ENCODE peak calls at places on chromosomes 16 and 17, in seven cellular contexts. R is esophagus muscularis mucosa, M is H1, Z is upper lobe of left lung, H is sigmoid colon, N is stomach, Y is prostate gland. K is an unnamed sample.

GRCh38 chr16:29988346-29989075 is 6.9 kb downstream of the HIRIP3 start:
- DNase-seq in Z (peak), M (no peak), R (no peak), Y (no peak), H (peak), N (no peak), K (no peak)

GRCh38 chr16:15548482-15548891 is 94.5 kb downstream of the MARF1 start:
- DNase-seq in H (no peak), R (no peak), Z (no peak), N (no peak), M (no peak), Y (no peak), K (no peak)

GRCh38 chr17:31525801-31526549 is 134.5 kb downstream of the RAB11FIP4 start:
- DNase-seq in R (no peak), N (no peak), M (no peak), Z (peak), H (no peak), Y (no peak), K (no peak)

GRCh38 chr16:70430667-70431536 is 8.0 kb downstream of the ST3GAL2 start:
- DNase-seq in R (no peak), N (no peak), M (no peak), Z (no peak), Y (no peak), H (no peak), K (no peak)

GRCh38 chr16:84919267-84919666 is 92.1 kb downstream of the ZDHHC7 start:
- DNase-seq in Y (no peak), Z (no peak), H (no peak), M (no peak), N (no peak), R (no peak), K (no peak)

GRCh38 chr16:11796227-11797165 is 562 bp downstream of the ZC3H7A start:
- DNase-seq in Z (peak), H (peak), R (peak), M (peak), N (peak), Y (peak), K (peak)

GRCh38 chr16:78249056-78249455 is 149.6 kb downstream of the WWOX start:
- DNase-seq in Z (no peak), H (no peak), N (peak), Y (no peak), R (no peak), M (peak), K (no peak)

GRCh38 chr16:89334050-89334449 is 116.5 kb downstream of the ZNF778 start:
- DNase-seq in N (no peak), H (no peak), Y (no peak), M (no peak), Z (no peak), R (no peak), K (no peak)

GRCh38 chr17:63274156-63274555 is 171.9 kb downstream of the CYB561 start:
- DNase-seq in Y (no peak), Z (no peak), H (no peak), R (no peak), M (no peak), N (no peak), K (no peak)

GRCh38 chr17:3512512-3513171 is 36.8 kb downstream of the ASPA start:
- DNase-seq in M (no peak), R (no peak), N (peak), H (peak), Y (no peak), Z (peak), K (peak)

GRCh38 chr16:71479420-71479819 is 9.7 kb downstream of the ZNF19 start:
- DNase-seq in Y (no peak), N (no peak), Z (no peak), R (no peak), M (no peak), H (no peak), K (no peak)

GRCh38 chr17:55588858-55589257 is 77.6 kb upstream of the SMIM36 start:
- DNase-seq in R (no peak), Y (no peak), H (no peak), M (no peak), N (no peak), Z (no peak), K (no peak)

GRCh38 chr16:88482630-88483391 is 29.7 kb downstream of the ZFPM1 start:
- DNase-seq in H (no peak), R (no peak), M (no peak), Y (no peak), Z (peak), N (peak), K (no peak)

GRCh38 chr17:14616508-14616907 is 315.6 kb downstream of the HS3ST3B1 start:
- DNase-seq in R (no peak), N (no peak), Z (no peak), H (no peak), M (no peak), Y (no peak), K (no peak)

GRCh38 chr16:4123617-4124300 is 7.5 kb upstream of the ADCY9 start:
- DNase-seq in Y (no peak), Z (no peak), R (no peak), M (no peak), H (no peak), N (no peak), K (no peak)

GRCh38 chr17:49972486-49973270 is 3.7 kb downstream of the DLX4 start:
- DNase-seq in H (no peak), Y (no peak), Z (peak), M (peak), N (no peak), R (no peak), K (no peak)

GRCh38 chr16:78307824-78308528 is 208.5 kb downstream of the WWOX start:
- DNase-seq in N (no peak), M (no peak), Z (no peak), R (no peak), Y (no peak), H (no peak), K (no peak)

GRCh38 chr17:57086069-57086930 is 1.3 kb downstream of the AKAP1 start:
- DNase-seq in Z (peak), N (peak), Y (no peak), R (no peak), M (peak), H (peak), K (peak)

GRCh38 chr16:11071829-11072228 is 127.5 kb downstream of the CLEC16A start:
- DNase-seq in R (no peak), H (no peak), Z (no peak), Y (no peak), N (no peak), M (no peak), K (no peak)

GRCh38 chr17:55238931-55239297 is 25.8 kb upstream of the HLF start:
- DNase-seq in Z (no peak), M (no peak), Y (no peak), H (no peak), N (no peak), R (no peak), K (no peak)

GRCh38 chr17:79855331-79856124 is 16.3 kb upstream of the CBX4 start:
- DNase-seq in H (no peak), N (no peak), Y (no peak), R (no peak), M (no peak), Z (no peak), K (no peak)

GRCh38 chr17:52147872-52148271 is 10.6 kb downstream of the CA10 start:
- DNase-seq in Y (no peak), Z (no peak), M (no peak), R (no peak), N (no peak), H (no peak), K (no peak)

GRCh38 chr17:37190493-37190892 is 185.3 kb upstream of the C17orf78 start:
- DNase-seq in N (no peak), M (no peak), H (no peak), Z (no peak), Y (no peak), R (no peak), K (no peak)
- TF ChIP-seq CTCF in N (no peak), M (no peak), H (no peak), Z (no peak), Y (no peak), R (no peak), K (no peak)

DNA sequence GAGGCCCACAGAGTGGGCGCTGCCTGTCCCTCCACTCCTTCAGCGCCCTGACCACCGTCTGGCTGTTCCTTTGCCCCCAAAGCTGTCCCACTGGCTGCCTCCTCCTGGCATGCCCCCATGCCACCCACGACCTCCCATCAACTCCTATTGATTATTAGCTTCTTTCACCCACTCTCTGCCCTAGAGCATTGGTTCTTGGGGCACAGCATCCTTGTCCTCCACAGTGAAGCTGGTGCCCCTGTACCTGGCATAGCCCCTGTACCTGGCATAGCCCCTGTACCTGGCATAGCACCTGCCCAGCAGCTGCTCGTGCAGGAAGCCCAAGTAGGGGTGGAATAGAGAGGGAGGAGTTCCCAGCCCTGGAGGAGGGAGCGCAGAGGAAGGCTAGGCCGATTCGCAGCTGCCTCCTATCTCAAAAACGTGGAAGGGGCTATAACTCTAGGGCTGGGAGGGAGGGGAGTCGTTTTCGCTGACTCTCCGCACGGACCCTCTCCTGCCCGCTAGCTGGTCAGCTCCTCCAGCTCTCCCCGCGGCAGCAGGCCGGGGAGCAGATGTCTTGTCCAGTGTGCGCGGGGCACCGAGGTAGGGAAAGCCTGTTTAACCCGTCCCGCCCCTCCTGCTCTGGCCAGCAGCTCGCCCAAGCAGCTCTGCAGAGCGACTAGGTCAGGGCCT is 5.7 kb upstream of the ACTG1 start:
- DNase-seq in Y (no peak), H (no peak), N (no peak), R (no peak), Z (no peak), M (peak), K (no peak)
- TF ChIP-seq POLR2AphosphoS5 in Y (no peak), H (no peak), N (no peak), R (no peak), Z (no peak), M (no peak), K (no peak)

DNA sequence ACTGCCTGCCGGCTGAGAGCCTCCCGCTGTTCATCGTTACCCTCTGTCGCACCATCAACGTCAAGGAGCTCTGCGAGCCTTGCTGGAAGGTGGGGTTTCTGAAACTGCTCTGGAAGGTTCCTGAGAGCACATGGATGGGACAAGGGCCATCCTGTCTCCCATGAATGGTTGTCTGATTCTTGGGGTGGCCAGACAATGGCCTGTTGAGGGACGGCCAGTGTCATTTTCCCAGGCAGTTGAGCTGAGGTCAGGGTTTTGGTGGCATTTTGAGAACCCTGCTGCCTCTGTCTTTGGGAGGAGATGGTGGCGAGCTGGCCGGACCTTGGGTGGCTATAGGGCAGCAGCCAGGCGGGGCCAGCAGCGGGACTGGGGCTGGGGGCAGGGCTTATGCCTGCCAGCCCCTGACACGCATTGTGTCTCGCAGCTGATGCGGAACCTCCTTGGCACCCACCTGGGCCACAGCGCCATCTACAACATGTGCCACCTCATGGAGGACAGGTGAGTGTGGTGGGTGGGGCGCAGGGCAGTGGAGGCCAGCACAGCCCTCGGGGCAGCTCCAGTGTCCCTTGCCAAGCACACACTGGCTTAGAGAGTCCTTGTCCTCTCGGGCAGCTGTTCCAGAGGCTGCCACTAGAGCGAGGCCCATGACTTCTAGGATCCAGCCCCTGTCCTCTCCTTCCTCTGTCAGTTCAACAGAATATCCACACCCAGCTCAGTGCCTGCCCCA is 9.1 kb downstream of the TSC2 start:
- DNase-seq in N (no peak), M (no peak), H (no peak), Z (peak), Y (no peak), R (no peak), K (no peak)
- TF ChIP-seq CTCF in N (no peak), M (peak), H (no peak), Z (peak), Y (no peak), R (no peak), K (no peak)

DNA sequence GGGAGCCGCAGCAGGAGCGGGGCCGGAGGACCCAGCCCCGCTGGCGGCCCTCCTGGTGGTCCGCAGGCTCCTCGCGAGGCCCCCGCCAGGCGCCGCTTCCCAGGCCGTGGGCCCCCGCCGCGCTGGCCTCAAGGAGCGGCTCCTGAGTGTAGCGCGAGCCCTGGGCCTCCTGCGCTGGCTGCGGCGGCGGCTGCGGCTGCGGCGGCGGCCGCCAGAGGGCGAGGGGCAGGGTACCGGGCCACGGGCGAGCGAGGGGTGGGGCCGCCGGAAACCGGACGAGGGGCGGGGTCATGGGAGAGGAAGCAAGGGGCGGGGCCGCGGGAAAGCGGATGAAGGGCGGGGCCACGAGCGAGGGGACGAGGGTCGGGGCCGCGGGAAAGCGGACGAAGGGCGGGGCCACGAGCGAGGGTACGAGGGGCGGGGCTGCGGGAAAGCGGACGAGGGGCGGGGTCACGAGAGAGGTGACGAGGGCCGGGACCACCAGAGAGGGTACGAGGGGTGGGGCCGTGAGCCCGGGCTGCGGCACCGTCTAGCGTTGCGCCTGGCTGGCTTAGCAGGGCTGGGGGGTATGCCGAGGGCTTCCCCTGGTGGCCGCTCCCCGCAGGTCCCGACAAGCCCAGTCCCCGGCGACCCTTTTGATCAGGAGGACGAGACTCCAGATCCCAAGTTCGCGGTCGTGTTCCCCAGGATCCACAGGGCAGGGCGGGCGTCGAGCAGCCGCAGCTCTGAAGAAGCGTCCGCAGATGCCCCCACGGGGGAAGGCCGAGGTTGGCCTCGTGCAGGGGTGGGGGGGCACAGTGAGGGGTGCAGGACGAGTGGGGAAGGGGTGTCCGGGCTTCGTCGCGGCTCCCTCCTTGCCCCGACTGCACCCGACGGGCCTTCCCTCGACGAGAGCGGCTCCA is 1.7 kb downstream of the MYO15B start:
- DNase-seq in Z (peak), N (peak), R (peak), M (peak), Y (peak), H (peak), K (peak)
- TF ChIP-seq POLR2AphosphoS5 in Z (peak), N (peak), R (peak), M (peak), Y (no peak), H (peak), K (no peak)

GRCh38 chr17:32608267-32608666 is 121.5 kb downstream of the CDK5R1 start:
- DNase-seq in Z (no peak), N (no peak), H (no peak), R (no peak), Y (no peak), M (no peak), K (no peak)

GRCh38 chr17:32610027-32610650 is 123.3 kb downstream of the CDK5R1 start:
- DNase-seq in R (no peak), N (no peak), Y (no peak), H (no peak), M (no peak), Z (no peak), K (no peak)

GRCh38 chr17:32610943-32611342 is 124.2 kb downstream of the CDK5R1 start:
- DNase-seq in N (no peak), M (no peak), Y (no peak), Z (no peak), R (no peak), H (no peak), K (no peak)

GRCh38 chr17:32604966-32605365 is 118.2 kb downstream of the CDK5R1 start:
- DNase-seq in H (no peak), M (no peak), Y (no peak), N (no peak), R (no peak), Z (no peak), K (no peak)

GRCh38 chr17:32609085-32609484 is 122.3 kb downstream of the CDK5R1 start:
- DNase-seq in H (no peak), N (peak), R (no peak), M (no peak), Z (peak), Y (peak), K (no peak)
- TF ChIP-seq CTCF in H (no peak), N (no peak), R (no peak), M (peak), Z (no peak), Y (peak), K (no peak)

DNA sequence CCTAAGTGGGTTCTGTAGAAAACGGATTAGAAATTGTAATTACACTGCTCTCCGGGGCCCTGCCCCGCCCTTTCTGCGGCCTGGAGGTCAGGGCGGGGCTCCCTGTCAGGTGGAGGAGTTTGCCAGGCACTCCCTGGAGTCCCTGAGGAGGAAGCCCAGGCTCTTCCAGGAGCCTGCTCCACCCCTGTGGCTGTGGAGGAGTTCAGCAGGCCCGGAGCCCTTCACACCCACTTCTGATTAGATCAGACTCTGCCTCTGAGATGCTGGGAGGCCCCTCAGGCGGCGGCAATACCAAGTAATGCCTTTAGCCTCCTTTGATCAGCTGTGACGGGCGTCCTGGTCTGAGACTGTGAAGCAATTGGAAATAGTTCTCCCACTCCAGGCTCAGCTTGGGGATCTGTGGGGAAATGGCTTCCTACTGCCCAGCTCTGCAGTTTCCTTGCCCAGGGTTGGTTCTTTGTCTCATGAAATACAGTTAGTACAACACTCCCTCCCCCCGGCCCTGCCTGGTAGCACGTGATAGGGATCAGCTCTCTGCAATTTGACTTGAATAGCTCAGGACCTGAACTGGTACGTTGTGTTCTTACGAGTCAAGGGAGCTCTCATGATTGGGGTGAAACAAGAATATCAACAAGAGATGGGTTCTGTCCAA is 22.3 kb downstream of the BAIAP2 start:
- DNase-seq in Y (peak), Z (no peak), R (peak), H (peak), M (no peak), N (peak), K (no peak)
- TF ChIP-seq POLR2AphosphoS5 in Y (peak), Z (peak), R (peak), H (peak), M (no peak), N (peak), K (peak)

GRCh38 chr17:82915010-82915696 is 75.3 kb upstream of the ZNF750 start:
- DNase-seq in N (no peak), M (peak), Z (peak), Y (no peak), R (no peak), H (no peak), K (no peak)

GRCh38 chr17:82912571-82913089 is 72.8 kb upstream of the ZNF750 start:
- DNase-seq in H (no peak), Y (no peak), N (no peak), R (no peak), M (no peak), Z (no peak), K (no peak)

GRCh38 chr17:82914375-82914774 is 74.6 kb upstream of the ZNF750 start:
- DNase-seq in H (no peak), R (no peak), M (no peak), Z (peak), N (peak), Y (no peak), K (no peak)

GRCh38 chr17:82911822-82912221 is 72.0 kb upstream of the ZNF750 start:
- DNase-seq in Z (no peak), M (no peak), Y (no peak), H (no peak), R (no peak), N (no peak), K (no peak)

GRCh38 chr17:82913304-82914043 is 73.7 kb upstream of the ZNF750 start:
- DNase-seq in Y (no peak), N (peak), R (no peak), Z (peak), M (no peak), H (no peak), K (no peak)
- TF ChIP-seq CTCF in Y (peak), N (no peak), R (peak), Z (no peak), M (peak), H (no peak), K (no peak)

DNA sequence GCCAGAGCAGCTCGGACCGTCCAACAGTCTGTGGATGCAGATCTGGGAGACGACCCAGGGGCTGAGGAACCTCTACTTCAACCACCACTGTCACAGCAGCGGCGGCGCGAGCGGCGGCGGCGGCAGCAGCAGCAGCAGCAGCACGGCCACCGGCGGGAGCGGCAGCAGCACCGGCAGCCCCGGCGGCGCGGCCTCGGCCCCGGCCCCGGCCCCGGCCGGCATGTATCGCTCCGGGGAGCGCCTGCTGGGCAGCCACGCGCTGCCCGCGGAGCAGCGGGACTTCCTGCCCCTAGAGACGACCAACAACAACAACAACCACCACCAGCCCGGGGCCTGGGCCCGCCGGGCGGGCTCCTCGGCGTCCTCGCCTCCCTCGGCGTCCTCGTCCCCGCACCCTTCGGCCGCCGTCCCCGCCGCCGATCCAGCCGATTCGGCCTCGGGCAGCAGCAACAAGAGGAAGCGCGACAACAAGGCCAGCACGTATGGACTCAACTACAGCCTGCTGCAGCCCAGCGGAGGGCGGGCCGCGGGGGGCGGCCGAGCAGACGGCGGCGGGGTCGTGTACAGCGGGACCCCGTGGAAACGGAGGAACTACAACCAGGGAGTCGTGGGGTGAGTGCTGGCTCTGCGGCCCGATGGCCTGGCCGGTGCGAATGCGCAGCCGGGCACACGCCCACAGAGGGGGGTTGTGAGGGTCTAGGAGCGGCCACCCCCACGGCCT is 702 bp downstream of the TENT4B start:
- DNase-seq in M (peak), Z (peak), H (peak), R (no peak), Y (peak), N (no peak), K (peak)
- TF ChIP-seq POLR2AphosphoS5 in M (peak), Z (no peak), H (no peak), R (no peak), Y (no peak), N (no peak), K (no peak)